ENCODE peak calls at places on chromosomes 5 and 9, in seven cellular contexts. One of them, this sample, is unnamed. For H3K4me1, the result is how much of the 10 kb centered on the place peaks cover.

GRCh38 chr9:91036826-91037510 is 235.3 kb downstream of the SYK start:
- DNase-seq in H1: peak
- DNase-seq in neuronal stem cell: peak
- DNase-seq in mesendoderm: peak
- DNase-seq in IMR-90: peak
- DNase-seq in H9: peak
- DNase-seq in trophoblast cell: peak
- DNase-seq in this sample: peak

GRCh38 chr9:132026932-132027585 is 52.6 kb downstream of the MED27 start:
- DNase-seq in trophoblast cell: peak
- DNase-seq in H1: peak
- DNase-seq in neuronal stem cell: no peak
- DNase-seq in mesendoderm: peak
- DNase-seq in IMR-90: peak
- DNase-seq in H9: peak
- DNase-seq in this sample: peak

GRCh38 chr5:133818869-133819600 is 149.4 kb downstream of the C5orf15 start:
- DNase-seq in H9: no peak
- DNase-seq in mesendoderm: no peak
- DNase-seq in trophoblast cell: no peak
- DNase-seq in neuronal stem cell: no peak
- DNase-seq in H1: no peak
- DNase-seq in IMR-90: no peak
- DNase-seq in this sample: no peak

GRCh38 chr5:171475551-171476035 is 56.1 kb downstream of the FGF18 start:
- DNase-seq in H1: no peak
- DNase-seq in IMR-90: no peak
- DNase-seq in mesendoderm: no peak
- DNase-seq in trophoblast cell: peak
- DNase-seq in neuronal stem cell: no peak
- DNase-seq in H9: no peak
- DNase-seq in this sample: no peak

GRCh38 chr9:136576269-136576626 is 30.4 kb upstream of the NOTCH1 start:
- DNase-seq in mesendoderm: no peak
- DNase-seq in trophoblast cell: no peak
- DNase-seq in neuronal stem cell: no peak
- DNase-seq in H1: no peak
- DNase-seq in H9: no peak
- DNase-seq in IMR-90: peak
- DNase-seq in this sample: no peak

GRCh38 chr5:138354926-138355378 is 2.5 kb downstream of the KDM3B start:
- DNase-seq in trophoblast cell: no peak
- DNase-seq in neuronal stem cell: peak
- DNase-seq in H9: peak
- DNase-seq in IMR-90: peak
- DNase-seq in H1: no peak
- DNase-seq in mesendoderm: peak
- DNase-seq in this sample: peak

GRCh38 chr9:98380065-98380681 is 124.7 kb upstream of the TBC1D2 start:
- DNase-seq in mesendoderm: peak
- DNase-seq in trophoblast cell: no peak
- DNase-seq in H1: peak
- DNase-seq in neuronal stem cell: no peak
- DNase-seq in IMR-90: peak
- DNase-seq in H9: peak
- DNase-seq in this sample: peak

GRCh38 chr5:14710313-14710994 is 45.9 kb downstream of the OTULIN start:
- DNase-seq in mesendoderm: no peak
- DNase-seq in H9: no peak
- DNase-seq in trophoblast cell: no peak
- DNase-seq in neuronal stem cell: no peak
- DNase-seq in IMR-90: no peak
- DNase-seq in H1: no peak
- DNase-seq in this sample: no peak

GRCh38 chr5:72555871-72556270 is 48.7 kb upstream of the ZNF366 start:
- DNase-seq in H1: no peak
- DNase-seq in mesendoderm: peak
- DNase-seq in trophoblast cell: no peak
- DNase-seq in IMR-90: no peak
- DNase-seq in neuronal stem cell: no peak
- DNase-seq in H9: no peak
- DNase-seq in this sample: peak

GRCh38 chr5:1402611-1403255 is 42.5 kb downstream of the SLC6A3 start:
- DNase-seq in H1: no peak
- DNase-seq in neuronal stem cell: no peak
- DNase-seq in IMR-90: no peak
- DNase-seq in H9: no peak
- DNase-seq in mesendoderm: no peak
- DNase-seq in trophoblast cell: no peak
- DNase-seq in this sample: no peak

GRCh38 chr9:14441976-14442651 is 128.2 kb upstream of the NFIB start:
- DNase-seq in H9: peak
- DNase-seq in trophoblast cell: peak
- DNase-seq in mesendoderm: peak
- DNase-seq in neuronal stem cell: no peak
- DNase-seq in H1: no peak
- DNase-seq in IMR-90: peak
- DNase-seq in this sample: no peak

GRCh38 chr9:72577212-72577753 is 55.9 kb downstream of the TMC1 start:
- DNase-seq in H9: no peak
- DNase-seq in mesendoderm: no peak
- DNase-seq in IMR-90: peak
- DNase-seq in trophoblast cell: no peak
- DNase-seq in neuronal stem cell: no peak
- DNase-seq in H1: no peak
- DNase-seq in this sample: peak

GRCh38 chr5:151799407-151799806 is 27.7 kb downstream of the G3BP1 start:
- DNase-seq in H1: no peak
- DNase-seq in mesendoderm: no peak
- DNase-seq in neuronal stem cell: no peak
- DNase-seq in IMR-90: peak
- DNase-seq in H9: no peak
- DNase-seq in trophoblast cell: no peak
- DNase-seq in this sample: peak

GRCh38 chr5:55172937-55173695 is at the start of gene CDC20B:
- DNase-seq in H9: peak
- DNase-seq in mesendoderm: peak
- DNase-seq in trophoblast cell: peak
- DNase-seq in neuronal stem cell: peak
- DNase-seq in H1: no peak
- DNase-seq in IMR-90: peak
- DNase-seq in this sample: peak

GRCh38 chr9:131593255-131593820 is 48.0 kb downstream of the PRRT1B start:
- DNase-seq in neuronal stem cell: no peak
- DNase-seq in mesendoderm: no peak
- DNase-seq in H1: no peak
- DNase-seq in H9: no peak
- DNase-seq in trophoblast cell: no peak
- DNase-seq in IMR-90: peak
- DNase-seq in this sample: peak

GRCh38 chr5:13745508-13745907 is 199.0 kb downstream of the DNAH5 start:
- DNase-seq in mesendoderm: peak
- DNase-seq in H1: no peak
- DNase-seq in neuronal stem cell: no peak
- DNase-seq in H9: no peak
- DNase-seq in IMR-90: peak
- DNase-seq in trophoblast cell: no peak
- DNase-seq in this sample: peak

GRCh38 chr5:96035796-96036195 is 74.1 kb upstream of the ELL2 start:
- DNase-seq in mesendoderm: no peak
- DNase-seq in IMR-90: no peak
- DNase-seq in H1: no peak
- DNase-seq in neuronal stem cell: no peak
- DNase-seq in trophoblast cell: no peak
- DNase-seq in H9: no peak
- DNase-seq in this sample: no peak

GRCh38 chr5:96031180-96031579 is 69.5 kb upstream of the ELL2 start:
- DNase-seq in H1: no peak
- DNase-seq in IMR-90: no peak
- DNase-seq in trophoblast cell: no peak
- DNase-seq in mesendoderm: no peak
- DNase-seq in neuronal stem cell: no peak
- DNase-seq in H9: no peak
- DNase-seq in this sample: no peak

GRCh38 chr5:96036301-96036700 is 74.7 kb upstream of the ELL2 start:
- DNase-seq in neuronal stem cell: no peak
- DNase-seq in mesendoderm: no peak
- DNase-seq in trophoblast cell: no peak
- DNase-seq in H1: no peak
- DNase-seq in H9: no peak
- DNase-seq in IMR-90: no peak
- DNase-seq in this sample: no peak

GRCh38 chr5:96031811-96032261 is 70.2 kb upstream of the ELL2 start:
- DNase-seq in trophoblast cell: peak
- DNase-seq in neuronal stem cell: no peak
- DNase-seq in H9: no peak
- DNase-seq in H1: no peak
- DNase-seq in mesendoderm: no peak
- DNase-seq in IMR-90: peak
- DNase-seq in this sample: no peak

DNA sequence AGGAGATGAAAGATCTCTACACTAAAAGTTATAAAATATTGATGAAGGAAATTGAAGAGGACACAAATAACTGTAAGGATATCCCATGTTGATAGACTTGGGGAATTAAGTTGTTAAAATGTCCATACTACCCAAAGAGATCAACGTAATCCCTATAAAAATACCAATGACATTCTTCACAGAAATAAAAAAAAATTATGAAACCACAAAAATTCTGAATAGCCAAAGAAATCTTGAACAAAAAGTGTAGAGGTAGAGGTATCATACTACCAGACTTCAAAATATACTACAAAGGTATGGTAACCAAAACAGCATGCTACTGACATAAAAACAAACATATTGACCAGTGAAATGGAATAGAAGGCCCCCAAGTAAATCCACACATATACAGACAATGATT is 71.5 kb upstream of the ELL2 start:
- DNase-seq in trophoblast cell: no peak
- DNase-seq in H1: no peak
- DNase-seq in mesendoderm: no peak
- DNase-seq in H9: no peak
- DNase-seq in neuronal stem cell: no peak
- DNase-seq in IMR-90: no peak
- DNase-seq in this sample: no peak
- H3K18ac ChIP-seq in trophoblast cell: no peak
- H3K18ac ChIP-seq in H1: no peak
- H3K18ac ChIP-seq in mesendoderm: no peak
- H3K18ac ChIP-seq in H9: no peak
- H3K18ac ChIP-seq in neuronal stem cell: no peak
- H3K18ac ChIP-seq in IMR-90: no peak
- H3K18ac ChIP-seq in this sample: no peak

GRCh38 chr5:81360640-81361039 is 33.3 kb downstream of the ACOT12 start:
- DNase-seq in H1: no peak
- DNase-seq in neuronal stem cell: no peak
- DNase-seq in H9: no peak
- DNase-seq in mesendoderm: no peak
- DNase-seq in trophoblast cell: no peak
- DNase-seq in IMR-90: no peak
- DNase-seq in this sample: no peak
- H3K4me1 ChIP-seq in H1: under half
- H3K4me1 ChIP-seq in neuronal stem cell: under half
- H3K4me1 ChIP-seq in H9: under half
- H3K4me1 ChIP-seq in mesendoderm: under half
- H3K4me1 ChIP-seq in trophoblast cell: under half
- H3K4me1 ChIP-seq in IMR-90: under half
- H3K4me1 ChIP-seq in this sample: under half

GRCh38 chr9:10744669-10745068 is 131.9 kb upstream of the PTPRD start:
- DNase-seq in H9: no peak
- DNase-seq in neuronal stem cell: no peak
- DNase-seq in mesendoderm: no peak
- DNase-seq in IMR-90: no peak
- DNase-seq in trophoblast cell: no peak
- DNase-seq in H1: no peak
- DNase-seq in this sample: no peak
- H3K18ac ChIP-seq in H9: no peak
- H3K18ac ChIP-seq in neuronal stem cell: no peak
- H3K18ac ChIP-seq in mesendoderm: no peak
- H3K18ac ChIP-seq in IMR-90: no peak
- H3K18ac ChIP-seq in trophoblast cell: no peak
- H3K18ac ChIP-seq in H1: no peak
- H3K18ac ChIP-seq in this sample: no peak

GRCh38 chr5:86866036-86866435 is 248.3 kb downstream of the COX7C start:
- DNase-seq in H9: no peak
- DNase-seq in H1: no peak
- DNase-seq in IMR-90: no peak
- DNase-seq in trophoblast cell: no peak
- DNase-seq in mesendoderm: no peak
- DNase-seq in neuronal stem cell: no peak
- DNase-seq in this sample: no peak
- H3K4me1 ChIP-seq in H9: under half
- H3K4me1 ChIP-seq in H1: under half
- H3K4me1 ChIP-seq in IMR-90: under half
- H3K4me1 ChIP-seq in trophoblast cell: under half
- H3K4me1 ChIP-seq in mesendoderm: under half
- H3K4me1 ChIP-seq in neuronal stem cell: under half
- H3K4me1 ChIP-seq in this sample: under half

This sample was measured in mesenchymal stem cell.